ENCODE peak calls at places on chromosomes 16 and 17, in six cellular contexts. One of them, this sample, is unnamed.
A peak's percentile ranks its signal among the peaks of the same experiment; 100 is the strongest.

GRCh38 chr17:47220531-47220999 is 11.4 kb downstream of the MYL4 start:
- DNase-seq in body of pancreas: no peak
- DNase-seq in kidney: no peak
- DNase-seq in A549: no peak
- DNase-seq in heart left ventricle: no peak
- DNase-seq in adrenal gland: no peak
- DNase-seq in this sample: no peak

GRCh38 chr17:42325026-42325425 is 36.7 kb downstream of the STAT5A start:
- DNase-seq in heart left ventricle: no peak
- DNase-seq in A549: peak; percentile 85
- DNase-seq in kidney: no peak
- DNase-seq in adrenal gland: peak; percentile 90
- DNase-seq in body of pancreas: no peak
- DNase-seq in this sample: peak; percentile 64

GRCh38 chr17:14387036-14387435 is 86.2 kb downstream of the HS3ST3B1 start:
- DNase-seq in heart left ventricle: no peak
- DNase-seq in adrenal gland: no peak
- DNase-seq in body of pancreas: no peak
- DNase-seq in kidney: no peak
- DNase-seq in A549: no peak
- DNase-seq in this sample: peak; percentile 56

GRCh38 chr17:48804936-48805411 is 12.1 kb downstream of the TTLL6 start:
- DNase-seq in kidney: peak; percentile 78
- DNase-seq in body of pancreas: peak; percentile 67
- DNase-seq in adrenal gland: peak; percentile 44
- DNase-seq in heart left ventricle: peak; percentile 33
- DNase-seq in A549: peak; percentile 78
- DNase-seq in this sample: peak; percentile 50

GRCh38 chr17:79651266-79651665 is 40.4 kb upstream of the RBFOX3 start:
- DNase-seq in kidney: no peak
- DNase-seq in A549: no peak
- DNase-seq in body of pancreas: no peak
- DNase-seq in adrenal gland: no peak
- DNase-seq in heart left ventricle: no peak
- DNase-seq in this sample: no peak

GRCh38 chr17:45143767-45144198 is 4.5 kb upstream of the HEXIM1 start:
- DNase-seq in body of pancreas: peak; percentile 67
- DNase-seq in adrenal gland: peak; percentile 93
- DNase-seq in kidney: peak; percentile 97
- DNase-seq in A549: no peak
- DNase-seq in heart left ventricle: peak; percentile 91
- DNase-seq in this sample: peak; percentile 52

GRCh38 chr17:81713004-81713555 is 996 bp downstream of the SLC25A10 start:
- DNase-seq in heart left ventricle: no peak
- DNase-seq in adrenal gland: no peak
- DNase-seq in kidney: peak; percentile 77
- DNase-seq in body of pancreas: no peak
- DNase-seq in A549: no peak
- DNase-seq in this sample: no peak

GRCh38 chr17:13462161-13462560 is 139.6 kb downstream of the HS3ST3A1 start:
- DNase-seq in adrenal gland: no peak
- DNase-seq in A549: no peak
- DNase-seq in heart left ventricle: no peak
- DNase-seq in body of pancreas: no peak
- DNase-seq in kidney: no peak
- DNase-seq in this sample: no peak

GRCh38 chr17:48791128-48792032 is 25.6 kb downstream of the TTLL6 start:
- DNase-seq in kidney: no peak
- DNase-seq in body of pancreas: peak; percentile 87
- DNase-seq in adrenal gland: peak; percentile 87
- DNase-seq in A549: peak; percentile 92
- DNase-seq in heart left ventricle: peak; percentile 70
- DNase-seq in this sample: peak; percentile 81

GRCh38 chr17:2701161-2701995 is 10.2 kb downstream of the CLUH start:
- DNase-seq in body of pancreas: no peak
- DNase-seq in A549: no peak
- DNase-seq in kidney: peak; percentile 78
- DNase-seq in adrenal gland: peak; percentile 8
- DNase-seq in heart left ventricle: no peak
- DNase-seq in this sample: no peak

GRCh38 chr17:59493867-59494266 is 71.5 kb upstream of the DHX40 start:
- DNase-seq in kidney: no peak
- DNase-seq in heart left ventricle: no peak
- DNase-seq in body of pancreas: no peak
- DNase-seq in A549: peak; percentile 17
- DNase-seq in adrenal gland: no peak
- DNase-seq in this sample: no peak

GRCh38 chr17:978110-979093 is 1.2 kb downstream of the NXN start:
- DNase-seq in kidney: peak; percentile 81
- DNase-seq in heart left ventricle: peak; percentile 37
- DNase-seq in A549: no peak
- DNase-seq in adrenal gland: no peak
- DNase-seq in body of pancreas: peak; percentile 60
- DNase-seq in this sample: no peak

GRCh38 chr16:12166271-12166670 is 189.7 kb downstream of the SNX29 start:
- DNase-seq in kidney: no peak
- DNase-seq in adrenal gland: no peak
- DNase-seq in body of pancreas: no peak
- DNase-seq in A549: no peak
- DNase-seq in heart left ventricle: no peak
- DNase-seq in this sample: peak; percentile 44

GRCh38 chr16:12866981-12867551 is 34.3 kb upstream of the SHISA9 start:
- DNase-seq in adrenal gland: no peak
- DNase-seq in kidney: no peak
- DNase-seq in heart left ventricle: no peak
- DNase-seq in body of pancreas: no peak
- DNase-seq in A549: no peak
- DNase-seq in this sample: no peak

GRCh38 chr16:6682142-6682811 is 650.4 kb upstream of the RBFOX1 start:
- DNase-seq in adrenal gland: peak; percentile 37
- DNase-seq in A549: peak; percentile 14
- DNase-seq in kidney: no peak
- DNase-seq in heart left ventricle: no peak
- DNase-seq in body of pancreas: peak; percentile 49
- DNase-seq in this sample: peak; percentile 60

GRCh38 chr16:51577621-51578303 is 426.7 kb upstream of the SALL1 start:
- DNase-seq in kidney: no peak
- DNase-seq in adrenal gland: no peak
- DNase-seq in body of pancreas: no peak
- DNase-seq in heart left ventricle: no peak
- DNase-seq in A549: peak; percentile 20
- DNase-seq in this sample: peak; percentile 52

GRCh38 chr17:21379080-21379711 is 3.0 kb downstream of the KCNJ12 start:
- DNase-seq in A549: no peak
- DNase-seq in adrenal gland: no peak
- DNase-seq in body of pancreas: peak; percentile 56
- DNase-seq in kidney: peak; percentile 89
- DNase-seq in heart left ventricle: peak; percentile 48
- DNase-seq in this sample: peak; percentile 93

GRCh38 chr16:84359326-84359725 is 9.0 kb upstream of the ATP2C2 start:
- DNase-seq in body of pancreas: no peak
- DNase-seq in kidney: peak; percentile 39
- DNase-seq in heart left ventricle: no peak
- DNase-seq in A549: no peak
- DNase-seq in adrenal gland: no peak
- DNase-seq in this sample: no peak

GRCh38 chr16:84361546-84361945 is 6.8 kb upstream of the ATP2C2 start:
- DNase-seq in kidney: no peak
- DNase-seq in body of pancreas: no peak
- DNase-seq in heart left ventricle: no peak
- DNase-seq in adrenal gland: no peak
- DNase-seq in A549: no peak
- DNase-seq in this sample: no peak

GRCh38 chr16:84360170-84360569 is 8.2 kb upstream of the ATP2C2 start:
- DNase-seq in adrenal gland: no peak
- DNase-seq in kidney: peak; percentile 50
- DNase-seq in heart left ventricle: no peak
- DNase-seq in body of pancreas: no peak
- DNase-seq in A549: no peak
- DNase-seq in this sample: no peak

GRCh38 chr16:84360748-84361147 is 7.6 kb upstream of the ATP2C2 start:
- DNase-seq in body of pancreas: no peak
- DNase-seq in heart left ventricle: no peak
- DNase-seq in adrenal gland: no peak
- DNase-seq in kidney: peak; percentile 4
- DNase-seq in A549: no peak
- DNase-seq in this sample: no peak

GRCh38 chr16:84362410-84362809 is 5.9 kb upstream of the ATP2C2 start:
- DNase-seq in kidney: no peak
- DNase-seq in heart left ventricle: no peak
- DNase-seq in adrenal gland: no peak
- DNase-seq in body of pancreas: no peak
- DNase-seq in A549: no peak
- DNase-seq in this sample: no peak
- H3K27ac ChIP-seq in kidney: peak overlapping the region; percentile 32
- H3K27ac ChIP-seq in heart left ventricle: no peak overlapping the region
- H3K27ac ChIP-seq in adrenal gland: no peak overlapping the region
- H3K27ac ChIP-seq in body of pancreas: no peak overlapping the region
- H3K27ac ChIP-seq in A549: no peak overlapping the region
- H3K27ac ChIP-seq in this sample: no peak overlapping the region

GRCh38 chr17:74176546-74177001 is 26.9 kb upstream of the RPL38 start:
- DNase-seq in body of pancreas: peak; percentile 72
- DNase-seq in adrenal gland: peak; percentile 45
- DNase-seq in heart left ventricle: peak; percentile 28
- DNase-seq in kidney: peak; percentile 70
- DNase-seq in A549: peak; percentile 74
- DNase-seq in this sample: peak; percentile 57
- H3K4me1 ChIP-seq in body of pancreas: no peaks in the 10 kb centered on the region
- H3K4me1 ChIP-seq in adrenal gland: no peaks in the 10 kb centered on the region
- H3K4me1 ChIP-seq in heart left ventricle: no peaks in the 10 kb centered on the region
- H3K4me1 ChIP-seq in kidney: no peaks in the 10 kb centered on the region
- H3K4me1 ChIP-seq in A549: no peaks in the 10 kb centered on the region
- H3K4me1 ChIP-seq in this sample: no peaks in the 10 kb centered on the region

GRCh38 chr17:40430272-40431230 is 12.7 kb upstream of the IGFBP4 start:
- DNase-seq in body of pancreas: no peak
- DNase-seq in A549: no peak
- DNase-seq in adrenal gland: no peak
- DNase-seq in kidney: no peak
- DNase-seq in heart left ventricle: no peak
- DNase-seq in this sample: no peak

GRCh38 chr17:40431231-40431602 is 12.0 kb upstream of the IGFBP4 start:
- DNase-seq in body of pancreas: no peak
- DNase-seq in A549: no peak
- DNase-seq in kidney: no peak
- DNase-seq in adrenal gland: no peak
- DNase-seq in heart left ventricle: no peak
- DNase-seq in this sample: no peak

GRCh38 chr17:40422990-40423611 is 5.4 kb upstream of the TOP2A start:
- DNase-seq in kidney: no peak
- DNase-seq in adrenal gland: no peak
- DNase-seq in heart left ventricle: no peak
- DNase-seq in A549: peak; percentile 64
- DNase-seq in body of pancreas: no peak
- DNase-seq in this sample: no peak

GRCh38 chr17:40425741-40426140 is 8.0 kb upstream of the TOP2A start:
- DNase-seq in body of pancreas: no peak
- DNase-seq in A549: no peak
- DNase-seq in heart left ventricle: no peak
- DNase-seq in adrenal gland: no peak
- DNase-seq in kidney: no peak
- DNase-seq in this sample: no peak

GRCh38 chr17:40427002-40427491 is 9.4 kb upstream of the TOP2A start:
- DNase-seq in adrenal gland: no peak
- DNase-seq in body of pancreas: no peak
- DNase-seq in A549: no peak
- DNase-seq in heart left ventricle: no peak
- DNase-seq in kidney: no peak
- DNase-seq in this sample: no peak
- TF ChIP-seq CTCF in adrenal gland: no peak
- TF ChIP-seq CTCF in body of pancreas: no peak
- TF ChIP-seq CTCF in A549: no peak
- TF ChIP-seq CTCF in heart left ventricle: no peak
- TF ChIP-seq CTCF in kidney: no peak
- TF ChIP-seq CTCF in this sample: no peak

GRCh38 chr16:75457485-75458021 is 6.9 kb downstream of the TMEM170A start:
- DNase-seq in heart left ventricle: no peak
- DNase-seq in A549: no peak
- DNase-seq in body of pancreas: no peak
- DNase-seq in kidney: no peak
- DNase-seq in adrenal gland: no peak
- DNase-seq in this sample: no peak
- H3K27ac ChIP-seq in heart left ventricle: no peak overlapping the region
- H3K27ac ChIP-seq in A549: no peak overlapping the region
- H3K27ac ChIP-seq in body of pancreas: no peak overlapping the region
- H3K27ac ChIP-seq in kidney: no peak overlapping the region
- H3K27ac ChIP-seq in adrenal gland: peak overlapping the region; percentile 31
- H3K27ac ChIP-seq in this sample: no peak overlapping the region